ENCODE peak calls at places on chromosomes 6 and 20, in seven cellular contexts. V, S, B, G, P, O and Z are unnamed samples.

GRCh38 chr20:5871720-5872410 is 78.5 kb downstream of the TRMT6 start:
- DNase-seq in V (no peak), S (no peak), B (no peak), G (peak), P (no peak), O (no peak), Z (no peak)

GRCh38 chr6:105359419-105360366 is 43.2 kb downstream of the PREP start:
- DNase-seq in V (no peak), S (peak), B (peak), G (no peak), P (peak), O (no peak), Z (no peak)

GRCh38 chr6:105791569-105792318 is 294.4 kb upstream of the PRDM1 start:
- DNase-seq in V (no peak), S (no peak), B (no peak), G (peak), P (no peak), O (no peak), Z (no peak)

GRCh38 chr6:32816746-32817204 is at the start of gene HLA-DOB:
- DNase-seq in V (no peak), S (peak), B (peak), G (peak), P (no peak), O (no peak), Z (no peak)

GRCh38 chr20:8646716-8647115 is 422.2 kb upstream of the PLCB4 start:
- DNase-seq in V (no peak), S (peak), B (peak), G (no peak), P (peak), O (no peak), Z (no peak)

GRCh38 chr20:35404614-35405259 is 7.0 kb downstream of the UQCC1 start:
- DNase-seq in V (no peak), S (no peak), B (no peak), G (no peak), P (no peak), O (no peak), Z (no peak)

GRCh38 chr6:27630727-27631613 is 158.1 kb upstream of the ZNF184 start:
- DNase-seq in V (peak), S (peak), B (peak), G (peak), P (no peak), O (no peak), Z (no peak)

GRCh38 chr20:17875106-17875980 is 93.3 kb downstream of the SNX5 start:
- DNase-seq in V (no peak), S (peak), B (peak), G (no peak), P (peak), O (peak), Z (no peak)

GRCh38 chr6:27747637-27748036 is 164.6 kb downstream of the OR2B2 start:
- DNase-seq in V (no peak), S (no peak), B (no peak), G (no peak), P (no peak), O (no peak), Z (no peak)